ENCODE peak calls at places on chromosomes 13 and 19, in seven cellular contexts. Y is upper lobe of left lung, W is A549, O is transverse colon, A is ovary, V is suprapubic skin, L is GM12878. G is an unnamed sample.

GRCh38 chr19:32287086-32287485 is 58.3 kb upstream of the ZNF507 start:
- DNase-seq in Y (no peak), W (no peak), O (no peak), A (no peak), V (no peak), L (no peak), G (no peak)

GRCh38 chr19:58515259-58515658 is 3.5 kb upstream of the SLC27A5 start:
- DNase-seq in Y (no peak), W (no peak), O (no peak), A (no peak), V (no peak), L (no peak), G (no peak)

GRCh38 chr19:4909172-4909896 is at the start of gene UHRF1:
- DNase-seq in Y (no peak), W (no peak), O (peak; percentile 11), A (no peak), V (no peak), L (no peak), G (no peak)

GRCh38 chr19:15479391-15480345 is at the start of gene PGLYRP2:
- DNase-seq in Y (no peak), W (no peak), O (no peak), A (no peak), V (no peak), L (no peak), G (peak; percentile 64)

GRCh38 chr19:49528211-49528771 is 488 bp downstream of the RCN3 start:
- DNase-seq in Y (no peak), W (no peak), O (no peak), A (peak; percentile 67), V (peak; percentile 80), L (no peak), G (no peak)

GRCh38 chr13:37657134-37657533 is 58.6 kb upstream of the POSTN start:
- DNase-seq in Y (no peak), W (peak; percentile 1), O (no peak), A (no peak), V (no peak), L (no peak), G (no peak)

GRCh38 chr19:12800873-12801465 is 631 bp downstream of the PRDX2 start:
- DNase-seq in Y (peak; percentile 86), W (no peak), O (no peak), A (no peak), V (no peak), L (no peak), G (no peak)

GRCh38 chr13:20901668-20902437 is 693 bp downstream of the XPO4 start:
- DNase-seq in Y (peak; percentile 69), W (peak; percentile 24), O (peak; percentile 57), A (peak; percentile 18), V (no peak), L (no peak), G (no peak)

GRCh38 chr19:10780368-10780767 is 55.6 kb downstream of the TMED1 start:
- DNase-seq in Y (no peak), W (no peak), O (peak; percentile 42), A (no peak), V (no peak), L (no peak), G (no peak)

GRCh38 chr13:30429721-30430694 is 7.7 kb downstream of the UBE2L5 start:
- DNase-seq in Y (no peak), W (peak; percentile 60), O (no peak), A (no peak), V (no peak), L (peak; percentile 59), G (no peak)

GRCh38 chr13:66312312-66313087 is 917.6 kb downstream of the PCDH9 start:
- DNase-seq in Y (no peak), W (peak; percentile 17), O (peak; percentile 44), A (no peak), V (no peak), L (no peak), G (peak; percentile 60)

GRCh38 chr13:50340566-50341287 is 325.5 kb downstream of the KCNRG start:
- DNase-seq in Y (peak; percentile 18), W (no peak), O (no peak), A (no peak), V (no peak), L (no peak), G (no peak)

GRCh38 chr13:20174656-20175405 is 14.0 kb upstream of the GJA3 start:
- DNase-seq in Y (peak; percentile 77), W (peak; percentile 69), O (peak; percentile 85), A (peak; percentile 64), V (peak; percentile 93), L (peak; percentile 43), G (peak; percentile 89)

GRCh38 chr19:4694211-4694987 is 24.3 kb upstream of the MYDGF start:
- DNase-seq in Y (no peak), W (peak; percentile 93), O (peak; percentile 46), A (no peak), V (peak; percentile 91), L (no peak), G (peak; percentile 77)

GRCh38 chr19:32392142-32392541 is 13.4 kb upstream of the DPY19L3 start:
- DNase-seq in Y (no peak), W (no peak), O (no peak), A (no peak), V (no peak), L (no peak), G (no peak)

GRCh38 chr19:4063369-4064072 is 3.2 kb downstream of the ZBTB7A start:
- DNase-seq in Y (no peak), W (no peak), O (peak; percentile 61), A (peak; percentile 41), V (no peak), L (no peak), G (no peak)

DNA sequence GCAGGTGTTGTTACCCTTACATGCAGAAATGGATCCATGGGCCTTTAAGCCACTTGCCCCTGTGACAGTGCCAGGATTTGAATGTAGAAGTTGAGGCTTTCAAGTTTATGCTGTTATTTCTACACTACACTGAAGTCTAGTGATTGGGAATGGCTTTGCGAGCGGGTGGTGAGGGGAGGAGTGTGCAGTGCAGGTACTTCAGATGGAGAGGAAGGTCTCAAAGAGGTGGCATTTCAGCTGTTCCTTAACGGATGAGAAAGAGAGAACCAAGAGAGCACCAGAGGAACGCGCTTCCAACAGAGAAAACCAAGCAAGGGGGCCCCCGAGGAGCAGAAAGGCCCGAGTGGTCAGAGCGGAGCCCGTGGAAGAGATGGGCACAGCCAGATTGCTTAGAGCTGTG is 13.3 kb downstream of the ACTN4 start:
- DNase-seq in Y (no peak), W (no peak), O (no peak), A (no peak), V (no peak), L (no peak), G (no peak)
- H3K4me3 ChIP-seq in Y (no peak overlapping the region), W (no peak overlapping the region), O (no peak overlapping the region), A (no peak overlapping the region), V (no peak overlapping the region), L (no peak overlapping the region), G (no peak overlapping the region)

GRCh38 chr19:1272423-1273262 is 2.7 kb upstream of the FAM174C start:
- DNase-seq in Y (peak; percentile 33), W (no peak), O (no peak), A (no peak), V (no peak), L (no peak), G (no peak)
- H3K4me1 ChIP-seq in Y (peaks cover 86% of the 10 kb centered on the region), W (peaks cover 55% of the 10 kb centered on the region), O (peaks cover 80% of the 10 kb centered on the region), A (peaks cover 33% of the 10 kb centered on the region), V (peaks cover 83% of the 10 kb centered on the region), L (peaks cover 33% of the 10 kb centered on the region), G (peaks cover 83% of the 10 kb centered on the region)

GRCh38 chr19:57363734-57364181 is 407 bp downstream of the TRAPPC2B start:
- DNase-seq in Y (peak; percentile 57), W (peak; percentile 27), O (no peak), A (no peak), V (no peak), L (no peak), G (no peak)

GRCh38 chr19:57362419-57362818 is 932 bp upstream of the TRAPPC2B start:
- DNase-seq in Y (no peak), W (no peak), O (no peak), A (no peak), V (no peak), L (no peak), G (no peak)

GRCh38 chr19:57359300-57359699 is 4.1 kb upstream of the TRAPPC2B start:
- DNase-seq in Y (no peak), W (no peak), O (no peak), A (no peak), V (no peak), L (no peak), G (no peak)

GRCh38 chr19:57357406-57357805 is 5.9 kb upstream of the TRAPPC2B start:
- DNase-seq in Y (no peak), W (no peak), O (no peak), A (no peak), V (no peak), L (no peak), G (no peak)

DNA sequence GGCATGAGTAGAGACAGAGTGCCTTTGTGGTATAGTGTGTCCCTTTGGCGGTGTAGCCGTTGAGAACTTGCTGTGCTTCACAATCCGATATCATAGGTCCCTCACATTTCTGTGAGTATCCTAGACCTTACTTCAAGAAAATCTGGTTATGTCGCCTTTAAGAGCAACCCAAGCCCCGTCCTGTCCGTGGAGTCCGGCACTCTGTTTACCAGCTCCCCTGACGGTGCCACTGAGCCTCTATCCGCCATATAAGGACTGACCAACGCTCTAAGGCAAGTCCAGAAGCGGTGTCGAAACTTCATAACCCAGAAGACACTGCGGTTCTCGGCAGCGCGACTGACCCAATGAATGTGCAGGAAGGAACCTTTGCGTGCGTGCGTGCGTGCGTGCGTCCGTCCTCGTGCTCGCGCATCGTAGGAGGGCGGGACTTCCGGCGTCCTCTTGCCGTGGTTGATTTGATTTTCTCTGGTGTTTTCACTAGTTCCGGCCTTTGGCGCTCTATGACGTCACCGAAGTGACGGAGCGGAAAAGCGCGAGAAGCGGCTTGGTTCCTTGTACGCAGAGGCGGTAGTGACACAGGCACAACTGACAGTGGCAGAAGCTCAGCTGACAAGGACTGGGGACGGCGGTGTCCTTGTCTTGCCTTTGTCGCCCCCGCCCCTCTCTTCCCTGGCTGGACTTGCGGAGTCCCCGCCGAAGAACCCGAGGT is at the start of the genes TRAPPC2B and ZNF547:
- DNase-seq in Y (peak; percentile 99), W (peak; percentile 96), O (peak; percentile 99), A (peak; percentile 99), V (peak; percentile 99), L (peak; percentile 98), G (peak; percentile 99)
- TF ChIP-seq EP300 in Y (no peak), W (no peak), O (peak; percentile 26), A (peak; percentile 92), V (peak; percentile 71), L (no peak), G (no peak)

GRCh38 chr19:55621673-55622231 is 2.6 kb downstream of the ZNF784 start:
- DNase-seq in Y (peak; percentile 87), W (no peak), O (no peak), A (no peak), V (peak; percentile 67), L (no peak), G (no peak)
- H3K4me3 ChIP-seq in Y (no peak overlapping the region), W (no peak overlapping the region), O (no peak overlapping the region), A (no peak overlapping the region), V (no peak overlapping the region), L (no peak overlapping the region), G (no peak overlapping the region)

DNA sequence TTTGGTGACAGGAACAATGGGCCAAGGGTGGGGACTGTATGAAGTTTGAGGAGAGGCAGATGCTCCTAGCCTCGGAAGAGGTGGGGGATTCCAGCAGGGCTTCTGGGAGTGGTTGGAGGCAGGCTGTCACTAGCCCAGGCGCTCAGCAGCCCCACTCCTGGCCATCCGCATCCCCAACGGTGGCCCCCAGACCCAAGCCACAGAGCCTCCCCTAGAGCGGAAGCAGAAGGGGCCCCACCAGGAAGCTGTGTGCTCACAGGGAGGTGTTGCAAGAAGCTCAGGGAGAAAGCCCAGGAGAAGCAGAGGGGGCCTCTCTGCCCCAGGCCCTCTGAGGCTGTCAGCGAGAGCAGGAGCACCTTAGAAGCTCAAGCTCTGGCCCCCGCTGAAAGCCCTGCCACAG is 8.3 kb downstream of the PRAM1 start:
- DNase-seq in Y (no peak), W (no peak), O (no peak), A (no peak), V (no peak), L (no peak), G (no peak)
- H3K4me1 ChIP-seq in Y (peaks cover 17% of the 10 kb centered on the region), W (no peaks in the 10 kb centered on the region), O (no peaks in the 10 kb centered on the region), A (no peaks in the 10 kb centered on the region), V (peaks cover 30% of the 10 kb centered on the region), L (no peaks in the 10 kb centered on the region), G (no peaks in the 10 kb centered on the region)

G was measured in stomach.